ENCODE peak calls at places on chromosomes 3 and 15, in four cellular contexts. A, S, Y and I are unnamed samples. For H3K36me3, the result is how much of the 10 kb centered on the place peaks cover.

GRCh38 chr3:12286927-12287726 is 1.7 kb upstream of the PPARG start:
- DNase-seq in A (no peak), Y (no peak), S (peak), I (peak)

GRCh38 chr3:6392123-6392522 is 468.8 kb upstream of the GRM7 start:
- DNase-seq in A (no peak), Y (no peak), S (no peak), I (no peak)

GRCh38 chr3:35737080-35737479 is 97.8 kb downstream of the ARPP21 start:
- DNase-seq in S (no peak), Y (no peak), A (no peak), I (no peak)

GRCh38 chr3:36774072-36774471 is 9.7 kb upstream of the DCLK3 start:
- DNase-seq in Y (no peak), S (no peak), A (no peak), I (no peak)

GRCh38 chr3:107416886-107417285 is 39.6 kb downstream of the CCDC54 start:
- DNase-seq in S (no peak), Y (no peak), A (no peak), I (no peak)

GRCh38 chr15:91795281-91795680 is 58.2 kb upstream of the SLCO3A1 start:
- DNase-seq in Y (no peak), S (no peak), A (no peak), I (no peak)

GRCh38 chr3:13207578-13207922 is 134.3 kb upstream of the IQSEC1 start:
- DNase-seq in A (no peak), Y (no peak), S (no peak), I (peak)

GRCh38 chr15:85002517-85002916 is 20.9 kb downstream of the PDE8A start:
- DNase-seq in A (no peak), S (no peak), Y (no peak), I (no peak)

GRCh38 chr3:146536681-146537080 is 7.7 kb downstream of the PLSCR1 start:
- DNase-seq in S (no peak), A (no peak), Y (no peak), I (no peak)

GRCh38 chr15:57476533-57476975 is 100.2 kb downstream of the CGNL1 start:
- DNase-seq in S (no peak), A (no peak), Y (no peak), I (no peak)

DNA sequence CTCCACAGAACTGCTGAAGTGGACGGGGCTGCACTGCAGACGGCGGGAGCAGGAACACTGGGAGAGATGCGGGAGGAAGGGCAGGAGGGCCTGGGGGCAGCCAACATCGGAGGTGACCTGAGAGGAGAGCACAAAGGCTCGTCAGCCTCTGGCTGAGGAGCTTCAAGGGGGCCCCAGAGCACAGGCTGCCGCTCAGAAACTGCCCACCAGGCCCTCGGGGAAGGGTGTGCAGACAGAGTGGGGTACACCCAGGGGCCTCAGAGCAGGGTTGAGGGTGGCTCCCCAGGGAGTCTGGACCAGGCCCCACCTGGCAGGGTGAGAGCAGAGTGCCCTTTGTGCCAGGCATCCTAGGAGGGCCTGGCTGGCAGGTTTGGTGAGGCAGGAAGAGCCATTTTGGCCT is 14.7 kb upstream of the RHO start:
- DNase-seq in S (no peak), Y (no peak), A (no peak), I (no peak)
- H3K36me3 ChIP-seq in S (under half), Y (under half), A (under half), I (half or more)

DNA sequence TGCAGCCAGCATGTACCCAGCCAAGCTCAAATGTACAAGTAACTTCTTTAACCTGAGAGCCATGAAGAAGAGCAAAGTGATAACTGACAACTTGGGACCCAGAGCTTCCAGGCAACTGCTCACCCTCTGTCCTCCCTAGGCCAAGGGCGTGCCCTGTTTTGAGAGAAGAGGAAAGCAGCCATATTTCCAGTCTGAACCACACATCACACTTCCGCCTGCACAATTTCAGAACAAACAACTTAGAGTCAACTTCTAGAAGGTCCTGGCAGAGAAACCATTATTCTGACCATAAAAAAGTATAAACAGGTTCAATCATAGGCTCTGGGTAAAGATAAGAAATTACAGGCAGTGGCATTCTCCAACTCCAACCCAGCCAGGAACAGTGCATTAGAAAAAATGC is 50.1 kb downstream of the ITGB5 start:
- DNase-seq in Y (no peak), S (no peak), A (no peak), I (no peak)
- H3K36me3 ChIP-seq in Y (under half), S (under half), A (under half), I (under half)

DNA sequence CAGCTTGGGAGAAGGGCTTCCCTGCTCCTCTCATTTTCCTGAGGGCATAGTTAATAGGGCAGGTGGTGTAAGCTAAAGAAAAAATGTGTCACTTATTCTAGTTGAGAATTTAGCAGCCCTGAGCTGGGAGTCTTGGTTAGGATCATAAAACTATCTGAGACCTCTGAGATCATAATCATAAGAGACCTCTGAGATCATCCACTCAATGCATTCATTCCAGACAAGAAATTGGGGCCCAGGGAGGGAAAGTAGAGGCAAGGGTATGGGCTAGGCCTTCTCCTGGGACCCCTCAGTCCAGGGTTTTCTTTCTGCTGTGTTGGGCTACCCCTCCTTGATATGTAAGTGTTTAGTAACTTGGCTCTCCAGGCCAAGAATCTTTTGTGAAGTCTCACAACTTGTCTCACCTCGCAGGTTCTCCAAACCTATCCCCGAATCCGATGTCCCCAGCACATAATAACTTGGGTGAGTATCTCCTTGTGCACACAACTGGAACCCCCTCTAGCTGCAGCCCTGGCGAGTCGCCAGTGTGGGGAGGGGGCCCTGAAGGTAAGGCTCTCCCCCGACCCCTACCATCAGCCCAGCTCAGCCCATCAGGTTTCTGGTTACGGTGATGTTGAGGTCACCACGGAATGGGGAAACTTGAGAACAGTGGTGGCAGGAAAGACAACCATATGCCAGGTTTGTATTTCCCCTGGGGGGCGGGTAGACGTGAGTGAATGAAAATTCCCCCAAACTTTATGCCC is 84.1 kb downstream of the AAGAB start:
- DNase-seq in S (no peak), Y (no peak), A (no peak), I (no peak)
- H3K36me3 ChIP-seq in S (half or more), Y (under half), A (half or more), I (under half)

GRCh38 chr3:98513736-98514135 is 9.0 kb downstream of the CLDND1 start:
- DNase-seq in A (no peak), S (no peak), Y (no peak), I (no peak)

GRCh38 chr3:98518816-98519215 is 3.9 kb downstream of the CLDND1 start:
- DNase-seq in Y (no peak), A (no peak), S (no peak), I (no peak)

GRCh38 chr3:98512576-98512975 is 10.1 kb downstream of the CLDND1 start:
- DNase-seq in S (no peak), Y (no peak), A (no peak), I (no peak)

GRCh38 chr3:98513136-98513535 is 9.6 kb downstream of the CLDND1 start:
- DNase-seq in Y (no peak), A (peak), S (peak), I (no peak)

GRCh38 chr3:98514948-98515347 is 7.8 kb downstream of the CLDND1 start:
- DNase-seq in Y (no peak), S (no peak), A (no peak), I (no peak)
- H3K36me3 ChIP-seq in Y (under half), S (half or more), A (under half), I (half or more)

DNA sequence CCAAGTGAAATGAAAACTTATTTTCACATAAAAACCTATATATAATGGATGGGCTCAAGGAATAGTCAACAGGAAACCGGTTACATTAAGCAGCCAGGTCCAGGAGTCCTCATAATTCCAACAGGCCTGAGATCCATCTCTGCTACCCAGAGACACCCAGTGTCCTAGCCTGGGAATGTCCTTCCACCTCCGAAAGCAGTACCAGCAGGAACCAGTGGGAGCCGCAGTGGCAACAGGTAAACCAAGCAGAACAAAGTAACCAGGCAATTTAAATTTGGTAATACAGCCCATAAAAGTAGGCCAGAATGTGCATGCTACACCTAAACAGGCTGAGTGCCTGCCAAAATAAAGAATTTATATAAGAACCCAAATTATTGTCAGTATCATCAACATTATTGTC is 195.6 kb downstream of the ZBBX start:
- DNase-seq in Y (no peak), A (no peak), S (no peak), I (no peak)
- H3K36me3 ChIP-seq in Y (under half), A (under half), S (under half), I (under half)